ENCODE peak calls at places on chromosome 18, in eight cellular contexts. H is mammary epithelial cell, K is osteoblast, W is right lobe of liver, P is cardiac muscle cell, Z is DND-41, Q is Peyer's patch, J is adrenal gland. F is an unnamed sample.

GRCh38 chr18:63309422-63309821 is 10.1 kb downstream of the BCL2 start:
- DNase-seq in H (no peak), K (no peak), W (no peak), P (no peak), Z (no peak), Q (peak), J (no peak), F (no peak)

GRCh38 chr18:58863539-58864145 is 1.0 kb upstream of the ZNF532 start:
- DNase-seq in H (no peak), K (peak), W (peak), P (peak), Z (no peak), Q (peak), J (peak), F (peak)

GRCh38 chr18:62524443-62525200 is 1.8 kb downstream of the ZCCHC2 start:
- DNase-seq in H (peak), K (peak), W (peak), P (peak), Z (peak), Q (peak), J (peak), F (no peak)

GRCh38 chr18:54718436-54718773 is 109.9 kb upstream of the RAB27B start:
- DNase-seq in H (no peak), K (no peak), W (no peak), P (no peak), Z (no peak), Q (no peak), J (no peak), F (no peak)

GRCh38 chr18:7755753-7756475 is 188.8 kb downstream of the PTPRM start:
- DNase-seq in H (no peak), K (no peak), W (no peak), P (no peak), Z (no peak), Q (no peak), J (no peak), F (no peak)

GRCh38 chr18:50183556-50183955 is 11.4 kb downstream of the MYO5B start:
- DNase-seq in H (peak), K (no peak), W (no peak), P (no peak), Z (no peak), Q (no peak), J (no peak), F (peak)

GRCh38 chr18:457120-457519 is 43.4 kb downstream of the COLEC12 start:
- DNase-seq in H (no peak), K (peak), W (no peak), P (no peak), Z (peak), Q (no peak), J (no peak), F (no peak)

GRCh38 chr18:3604626-3605408 is 154.8 kb downstream of the TGIF1 start:
- DNase-seq in H (peak), K (no peak), W (no peak), P (no peak), Z (peak), Q (no peak), J (no peak), F (no peak)

GRCh38 chr18:58870130-58870529 is 5.5 kb downstream of the ZNF532 start:
- DNase-seq in H (no peak), K (peak), W (no peak), P (peak), Z (no peak), Q (no peak), J (no peak), F (no peak)

GRCh38 chr18:44693030-44693784 is 12.5 kb downstream of the SETBP1 start:
- DNase-seq in H (peak), K (peak), W (no peak), P (no peak), Z (no peak), Q (no peak), J (no peak), F (peak)

GRCh38 chr18:50232419-50232818 is 33.9 kb downstream of the CFAP53 start:
- DNase-seq in H (no peak), K (no peak), W (no peak), P (peak), Z (no peak), Q (no peak), J (no peak), F (no peak)

GRCh38 chr18:45054595-45054994 is 373.9 kb downstream of the SETBP1 start:
- DNase-seq in H (no peak), K (no peak), W (no peak), P (no peak), Z (no peak), Q (peak), J (no peak), F (no peak)

GRCh38 chr18:79400091-79400590 is 4.4 kb downstream of the NFATC1 start:
- DNase-seq in H (no peak), K (peak), W (no peak), P (peak), Z (peak), Q (peak), J (peak), F (peak)

GRCh38 chr18:31294199-31294747 is 23.7 kb upstream of the DSG1 start:
- DNase-seq in H (peak), K (no peak), W (no peak), P (no peak), Z (no peak), Q (no peak), J (no peak), F (peak)

GRCh38 chr18:60656563-60656962 is 284.0 kb upstream of the MC4R start:
- DNase-seq in H (no peak), K (no peak), W (no peak), P (no peak), Z (no peak), Q (no peak), J (no peak), F (no peak)

GRCh38 chr18:77320960-77321559 is 71.4 kb downstream of the GALR1 start:
- DNase-seq in H (no peak), K (no peak), W (no peak), P (peak), Z (no peak), Q (no peak), J (no peak), F (no peak)

GRCh38 chr18:63356272-63356896 is 10.6 kb downstream of the KDSR start:
- DNase-seq in H (no peak), K (no peak), W (no peak), P (no peak), Z (no peak), Q (no peak), J (no peak), F (no peak)

GRCh38 chr18:8699948-8700347 is 5.4 kb upstream of the MTCL1 start:
- DNase-seq in H (no peak), K (no peak), W (no peak), P (no peak), Z (no peak), Q (no peak), J (no peak), F (no peak)

DNA sequence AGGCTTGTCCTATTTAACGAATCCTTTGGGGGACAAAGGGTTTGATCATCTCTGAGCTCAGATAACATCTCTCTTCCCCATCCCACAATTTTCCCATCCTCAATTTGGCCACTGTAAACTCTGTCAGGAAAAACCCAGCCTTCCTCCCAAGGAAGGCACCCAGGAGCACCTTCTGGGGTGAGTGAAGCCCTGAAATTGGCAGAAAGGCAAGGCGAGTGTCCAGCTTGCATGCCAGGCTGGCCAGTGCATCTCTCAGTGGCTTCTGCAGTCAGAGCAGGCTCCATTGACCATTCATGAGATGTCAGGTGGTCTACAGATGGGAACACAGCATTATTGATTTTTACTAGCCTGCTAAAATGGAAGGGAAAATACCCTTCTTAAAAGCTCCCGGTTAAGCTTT is 83.3 kb upstream of the BOD1L2 start:
- DNase-seq in H (no peak), K (no peak), W (no peak), P (no peak), Z (no peak), Q (no peak), J (no peak), F (no peak)
- H3K27ac ChIP-seq in H (no peak), K (no peak), W (no peak), P (no peak), Z (no peak), Q (no peak), J (no peak), F (no peak)

DNA sequence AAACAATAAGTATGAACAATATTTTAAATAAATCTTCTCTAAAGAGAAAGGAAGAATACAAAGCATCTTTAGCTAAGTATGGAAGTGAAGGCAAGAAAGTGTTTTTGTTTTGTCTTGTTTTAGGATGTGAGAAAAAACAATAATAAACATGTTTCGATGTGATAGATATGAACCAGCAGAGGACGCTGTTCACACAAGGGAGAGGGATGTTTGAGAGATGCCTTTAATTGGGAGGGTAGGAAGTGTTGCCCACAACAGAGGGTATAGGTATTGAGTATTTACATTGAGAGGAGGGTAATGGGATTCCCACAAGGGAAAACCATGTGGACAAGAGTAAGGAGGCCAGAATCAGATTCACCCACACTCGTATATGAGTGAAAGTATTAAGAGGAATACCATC is 55.1 kb downstream of the CDH19 start:
- DNase-seq in H (no peak), K (no peak), W (no peak), P (peak), Z (no peak), Q (no peak), J (no peak), F (no peak)
- TF ChIP-seq CTCF in H (no peak), K (no peak), W (no peak), P (no peak), Z (no peak), Q (no peak), J (no peak), F (no peak)

DNA sequence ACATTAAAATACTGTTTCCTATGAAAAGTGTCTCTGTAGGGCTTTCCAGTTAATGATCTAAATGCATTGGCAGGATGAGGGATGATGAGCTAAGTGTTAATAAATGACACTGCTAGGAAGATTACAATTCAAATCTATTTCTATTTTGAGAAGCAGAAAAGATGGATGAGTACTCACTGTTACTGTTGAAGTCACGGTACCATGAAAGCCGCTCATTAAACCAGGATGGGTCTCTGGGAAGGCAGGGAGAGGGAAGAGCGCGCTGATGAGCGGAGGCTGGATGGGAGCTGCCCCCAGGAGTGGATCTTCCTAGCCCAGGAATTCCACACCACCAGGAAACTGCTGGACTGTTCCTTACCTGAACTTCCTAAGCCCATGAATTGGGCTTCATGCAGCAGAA is 27.1 kb upstream of the TXNDC2 start:
- DNase-seq in H (no peak), K (no peak), W (no peak), P (no peak), Z (no peak), Q (no peak), J (no peak), F (no peak)
- H3K27ac ChIP-seq in H (no peak), K (no peak), W (no peak), P (no peak), Z (no peak), Q (no peak), J (no peak), F (no peak)

GRCh38 chr18:24734058-24734457 is 273.6 kb downstream of the HRH4 start:
- DNase-seq in H (peak), K (no peak), W (no peak), P (peak), Z (no peak), Q (no peak), J (no peak), F (no peak)
- TF ChIP-seq CTCF in H (peak), K (no peak), W (peak), P (no peak), Z (peak), Q (peak), J (no peak), F (no peak)

GRCh38 chr18:70523035-70523797 is 234.4 kb downstream of the SOCS6 start:
- DNase-seq in H (no peak), K (no peak), W (no peak), P (no peak), Z (no peak), Q (no peak), J (no peak), F (no peak)
- H3K27ac ChIP-seq in H (no peak), K (no peak), W (no peak), P (no peak), Z (no peak), Q (no peak), J (no peak), F (no peak)

F was measured in RWPE1.